ENCODE peak calls at places on chromosomes 2 and 18, in seven cellular contexts. R is cardiac muscle cell; D is sigmoid colon; N is effector memory CD4-positive, alpha-beta T cell; S is GM06990; V is neuronal stem cell; I is kidney epithelial cell. Y is an unnamed sample.

GRCh38 chr2:122595065-122595464 is 839.6 kb downstream of the TSN start:
- DNase-seq in D (no peak), S (no peak), N (no peak), I (no peak), R (no peak), V (no peak), Y (no peak)

GRCh38 chr18:67728364-67728763 is 211.8 kb upstream of the DSEL start:
- DNase-seq in V (no peak), N (no peak), I (no peak), D (no peak), R (no peak), S (no peak), Y (no peak)

GRCh38 chr2:3147641-3148530 is 229.7 kb downstream of the EIPR1 start:
- DNase-seq in S (no peak), D (no peak), R (no peak), I (no peak), N (no peak), V (no peak), Y (no peak)

GRCh38 chr18:32769242-32770180 is 3.3 kb downstream of the KLHL14 start:
- DNase-seq in R (peak), V (no peak), D (no peak), I (no peak), S (peak), N (no peak), Y (peak)

GRCh38 chr2:155663265-155663664 is 669.3 kb downstream of the NR4A2 start:
- DNase-seq in D (no peak), S (no peak), N (no peak), R (no peak), I (no peak), V (no peak), Y (no peak)

GRCh38 chr2:21245565-21245964 is 121.8 kb downstream of the TDRD15 start:
- DNase-seq in I (no peak), D (no peak), V (no peak), S (no peak), R (no peak), N (no peak), Y (no peak)

GRCh38 chr2:219325657-219326056 is 6.9 kb downstream of the RESP18 start:
- DNase-seq in I (no peak), V (no peak), R (no peak), D (no peak), S (no peak), N (no peak), Y (no peak)

GRCh38 chr18:13893418-13893760 is 21.9 kb downstream of the MC2R start:
- DNase-seq in D (no peak), S (peak), V (no peak), R (no peak), I (no peak), N (no peak), Y (no peak)

GRCh38 chr2:37615808-37616673 is 55.4 kb downstream of the CDC42EP3 start:
- DNase-seq in R (no peak), S (no peak), D (peak), I (no peak), V (no peak), N (peak), Y (no peak)

GRCh38 chr2:175600024-175600831 is 401.8 kb downstream of the LNPK start:
- DNase-seq in I (no peak), R (peak), N (no peak), S (no peak), D (no peak), V (no peak), Y (no peak)

GRCh38 chr2:219287569-219288265 is 8.6 kb downstream of the DNAJB2 start:
- DNase-seq in N (no peak), R (no peak), D (peak), I (no peak), S (no peak), V (no peak), Y (no peak)

GRCh38 chr2:172552547-172553291 is 3.2 kb upstream of the PDK1 start:
- DNase-seq in S (no peak), I (peak), N (no peak), V (no peak), D (no peak), R (no peak), Y (no peak)

GRCh38 chr2:15836942-15837610 is 103.3 kb upstream of the MYCN start:
- DNase-seq in V (no peak), N (no peak), I (no peak), D (no peak), S (no peak), R (no peak), Y (no peak)

GRCh38 chr2:199463000-199463692 is 5.4 kb upstream of the SATB2 start:
- DNase-seq in D (peak), R (peak), V (peak), S (no peak), I (no peak), N (no peak), Y (peak)

GRCh38 chr2:1859671-1860450 is 115.5 kb upstream of the PXDN start:
- DNase-seq in D (no peak), V (no peak), I (no peak), S (no peak), N (no peak), R (no peak), Y (no peak)

GRCh38 chr18:51278045-51278649 is 80.7 kb upstream of the MEX3C start:
- DNase-seq in R (peak), V (peak), S (no peak), I (no peak), D (no peak), N (no peak), Y (peak)

GRCh38 chr2:98419977-98420725 is 24.5 kb upstream of the INPP4A start:
- DNase-seq in D (no peak), V (no peak), R (no peak), I (no peak), S (no peak), N (no peak), Y (no peak)

GRCh38 chr2:69828913-69829242 is 582 bp upstream of the GMCL1 start:
- DNase-seq in D (no peak), N (no peak), R (no peak), I (no peak), V (no peak), S (no peak), Y (no peak)

GRCh38 chr2:69830045-69830905 is 815 bp downstream of the GMCL1 start:
- DNase-seq in D (no peak), I (no peak), S (peak), V (no peak), R (peak), N (peak), Y (peak)

GRCh38 chr2:69831354-69831905 is 2.0 kb downstream of the GMCL1 start:
- DNase-seq in I (no peak), N (no peak), V (no peak), R (no peak), D (no peak), S (no peak), Y (no peak)

GRCh38 chr2:69829243-69830044 is at the start of gene GMCL1:
- DNase-seq in V (peak), N (peak), S (peak), R (peak), I (peak), D (peak), Y (peak)

GRCh38 chr2:69827796-69828540 is 1.5 kb upstream of the GMCL1 start:
- DNase-seq in S (no peak), V (no peak), D (no peak), I (no peak), N (no peak), R (no peak), Y (no peak)
- H3K4me3 ChIP-seq in S (no peak), V (no peak), D (no peak), I (no peak), N (no peak), R (no peak), Y (no peak)

DNA sequence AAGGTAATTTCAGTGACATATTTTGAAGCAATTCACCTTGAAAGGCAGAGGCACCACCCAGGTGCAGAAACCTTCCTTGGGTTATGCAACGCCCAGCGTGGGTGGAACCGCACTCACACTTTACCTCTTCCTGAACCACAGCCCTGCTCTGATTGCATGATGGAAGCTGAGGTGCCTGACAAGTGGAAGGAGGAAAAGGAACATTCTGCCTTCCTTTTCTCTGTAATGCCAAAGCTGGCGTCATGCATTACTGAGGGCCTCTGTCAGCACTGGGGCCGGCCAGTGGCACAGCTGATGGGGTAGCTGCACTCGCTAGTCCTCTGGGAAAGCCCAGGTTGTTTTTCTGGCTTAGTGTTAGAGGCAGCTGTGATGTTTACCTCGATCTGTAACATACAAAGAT is 266.5 kb downstream of the NEDD4L start:
- DNase-seq in S (no peak), I (peak), R (no peak), N (no peak), D (peak), V (no peak), Y (no peak)
- H3K4me3 ChIP-seq in S (no peak), I (no peak), R (no peak), N (peak), D (no peak), V (no peak), Y (no peak)

GRCh38 chr2:50953021-50953420 is 78.9 kb downstream of the NRXN1 start:
- DNase-seq in N (no peak), R (no peak), S (no peak), V (no peak), I (peak), D (no peak), Y (no peak)

GRCh38 chr2:50956886-50957285 is 75.0 kb downstream of the NRXN1 start:
- DNase-seq in V (no peak), N (no peak), I (no peak), R (no peak), D (no peak), S (no peak), Y (no peak)

GRCh38 chr2:50963734-50964133 is 68.2 kb downstream of the NRXN1 start:
- DNase-seq in I (no peak), S (no peak), N (no peak), D (no peak), R (no peak), V (no peak), Y (no peak)

GRCh38 chr2:50952596-50952995 is 79.3 kb downstream of the NRXN1 start:
- DNase-seq in D (no peak), I (no peak), N (no peak), S (no peak), V (no peak), R (no peak), Y (no peak)

DNA sequence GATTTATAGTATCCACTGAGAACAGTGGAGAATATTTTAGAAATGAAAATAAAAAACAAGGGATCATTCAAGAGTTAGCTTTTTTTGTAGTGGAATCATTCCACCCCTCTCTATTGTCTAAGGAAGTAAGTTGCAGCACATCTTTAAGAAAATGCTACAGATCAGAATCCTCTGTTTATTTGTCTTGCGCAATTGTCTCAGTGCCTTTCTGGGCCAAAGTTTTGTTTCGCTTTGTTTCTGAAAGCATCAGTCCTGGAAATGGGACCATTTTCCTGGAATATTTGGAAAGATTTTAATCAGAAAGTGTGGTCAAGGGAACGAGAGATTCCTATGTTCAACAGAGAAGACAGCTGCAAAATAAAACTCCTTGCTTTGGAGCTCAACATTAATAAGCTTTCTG is 74.1 kb downstream of the NRXN1 start:
- DNase-seq in N (no peak), D (no peak), S (no peak), V (no peak), I (no peak), R (no peak), Y (no peak)
- H3K4me3 ChIP-seq in N (no peak), D (no peak), S (no peak), V (no peak), I (no peak), R (no peak), Y (no peak)

GRCh38 chr2:231642631-231643493 is 50.2 kb downstream of the TEX44 start:
- DNase-seq in I (peak), S (peak), V (no peak), R (peak), D (peak), N (peak), Y (no peak)
- H3K4me3 ChIP-seq in I (no peak), S (peak), V (no peak), R (no peak), D (no peak), N (peak), Y (no peak)

Y was measured in WERI-Rb-1.